ENCODE peak calls at places on chromosome 16, in eight cellular contexts. I, V, O, P, H, E, A and K are unnamed samples.

GRCh38 chr16:70380205-70380918 is 33.7 kb downstream of the DDX19A start:
- DNase-seq in I (peak; percentile 89), V (no peak), O (peak; percentile 23), P (peak; percentile 46), H (peak; percentile 89), E (peak; percentile 74), A (peak; percentile 80), K (peak; percentile 42)

GRCh38 chr16:27174007-27174406 is 29.3 kb upstream of the KDM8 start:
- DNase-seq in I (no peak), V (no peak), O (no peak), P (no peak), H (no peak), E (peak; percentile 44), A (no peak), K (no peak)

GRCh38 chr16:3094289-3095027 is 4.6 kb downstream of the ZSCAN10 start:
- DNase-seq in I (peak; percentile 27), V (peak; percentile 43), O (no peak), P (peak; percentile 74), H (no peak), E (no peak), A (no peak), K (peak; percentile 78)

GRCh38 chr16:1469693-1470201 is 5.1 kb downstream of the CLCN7 start:
- DNase-seq in I (no peak), V (no peak), O (no peak), P (no peak), H (no peak), E (no peak), A (no peak), K (no peak)

GRCh38 chr16:8634991-8635736 is 13.7 kb downstream of the METTL22 start:
- DNase-seq in I (peak; percentile 46), V (peak; percentile 55), O (no peak), P (no peak), H (peak; percentile 25), E (no peak), A (no peak), K (no peak)

GRCh38 chr16:383326-384020 is 1.7 kb upstream of the PGAP6 start:
- DNase-seq in I (no peak), V (no peak), O (no peak), P (peak; percentile 31), H (no peak), E (peak; percentile 66), A (no peak), K (no peak)

GRCh38 chr16:55566432-55567175 is at the start of gene CAPNS2:
- DNase-seq in I (no peak), V (no peak), O (no peak), P (no peak), H (no peak), E (no peak), A (no peak), K (no peak)

GRCh38 chr16:16857012-16857411 is 478.1 kb downstream of the NPIPA7 start:
- DNase-seq in I (no peak), V (no peak), O (no peak), P (no peak), H (no peak), E (no peak), A (no peak), K (no peak)

GRCh38 chr16:77193377-77193776 is 2.4 kb downstream of the MON1B start:
- DNase-seq in I (no peak), V (no peak), O (no peak), P (no peak), H (no peak), E (no peak), A (no peak), K (no peak)

GRCh38 chr16:77194295-77195231 is 3.6 kb downstream of the MON1B start:
- DNase-seq in I (no peak), V (no peak), O (no peak), P (no peak), H (no peak), E (no peak), A (no peak), K (no peak)

GRCh38 chr16:77191259-77191969 is 424 bp downstream of the MON1B start:
- DNase-seq in I (no peak), V (no peak), O (peak; percentile 29), P (no peak), H (no peak), E (peak; percentile 57), A (no peak), K (no peak)

GRCh38 chr16:77190190-77190477 is 856 bp upstream of the MON1B start:
- DNase-seq in I (no peak), V (no peak), O (no peak), P (no peak), H (no peak), E (no peak), A (no peak), K (no peak)

GRCh38 chr16:77190478-77191258 is at the start of gene MON1B:
- DNase-seq in I (peak; percentile 99), V (peak; percentile 97), O (peak; percentile 98), P (peak; percentile 99), H (peak; percentile 99), E (peak; percentile 96), A (peak; percentile 94), K (peak; percentile 96)
- TF ChIP-seq CTCF in I (no peak), V (peak; percentile 6), O (no peak), P (no peak), H (no peak), E (no peak), A (no peak), K (no peak)

DNA sequence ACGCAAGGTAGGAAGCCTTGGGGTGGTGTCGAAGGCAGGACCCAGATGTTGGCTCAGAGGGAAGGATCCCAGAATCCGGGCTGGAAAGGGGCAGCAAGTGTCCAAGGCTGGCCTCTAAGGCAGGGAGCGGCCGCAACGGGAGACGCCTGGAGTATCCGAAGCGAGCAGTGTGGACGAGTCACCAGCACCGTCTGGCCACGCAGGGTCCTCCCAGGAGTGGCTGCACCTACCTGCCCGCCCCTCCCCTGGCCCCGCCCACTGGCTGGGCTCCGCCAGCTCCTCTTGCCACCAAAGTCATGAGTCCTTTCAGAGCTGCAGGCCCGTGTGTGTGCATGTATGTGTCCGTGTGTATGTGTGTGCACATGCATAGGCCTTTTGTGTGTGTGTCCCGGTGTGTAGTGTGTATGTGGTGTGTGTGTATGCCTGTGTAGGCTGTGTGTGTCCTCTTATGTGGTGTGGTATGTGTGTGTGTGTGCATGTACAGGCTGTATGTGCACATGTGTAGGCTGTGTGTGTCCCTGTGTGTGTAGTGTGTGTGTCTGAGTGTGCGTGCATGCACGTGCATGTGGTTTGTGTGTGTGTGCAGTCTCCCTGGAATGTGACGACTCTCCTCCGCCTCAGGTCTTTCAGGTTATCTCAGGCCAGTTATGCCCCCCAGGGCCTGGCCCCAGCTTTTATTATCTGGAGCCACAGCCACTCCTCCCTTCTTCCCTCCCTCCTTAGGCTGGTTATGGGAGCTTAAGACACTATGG is at the start of gene PRSS8:
- DNase-seq in I (no peak), V (peak; percentile 76), O (no peak), P (no peak), H (no peak), E (no peak), A (peak; percentile 64), K (no peak)
- TF ChIP-seq CTCF in I (no peak), V (no peak), O (no peak), P (no peak), H (no peak), E (no peak), A (no peak), K (no peak)

GRCh38 chr16:66025751-66026150 is 340.7 kb upstream of the CDH5 start:
- DNase-seq in I (no peak), V (no peak), O (no peak), P (no peak), H (no peak), E (no peak), A (no peak), K (no peak)

GRCh38 chr16:66030036-66030435 is 336.5 kb upstream of the CDH5 start:
- DNase-seq in I (peak; percentile 77), V (no peak), O (no peak), P (no peak), H (peak; percentile 82), E (no peak), A (no peak), K (no peak)

GRCh38 chr16:66026931-66027330 is 339.6 kb upstream of the CDH5 start:
- DNase-seq in I (no peak), V (no peak), O (no peak), P (no peak), H (no peak), E (no peak), A (no peak), K (no peak)

GRCh38 chr16:66028505-66029216 is 337.8 kb upstream of the CDH5 start:
- DNase-seq in I (peak; percentile 60), V (no peak), O (no peak), P (no peak), H (peak; percentile 88), E (no peak), A (no peak), K (no peak)

DNA sequence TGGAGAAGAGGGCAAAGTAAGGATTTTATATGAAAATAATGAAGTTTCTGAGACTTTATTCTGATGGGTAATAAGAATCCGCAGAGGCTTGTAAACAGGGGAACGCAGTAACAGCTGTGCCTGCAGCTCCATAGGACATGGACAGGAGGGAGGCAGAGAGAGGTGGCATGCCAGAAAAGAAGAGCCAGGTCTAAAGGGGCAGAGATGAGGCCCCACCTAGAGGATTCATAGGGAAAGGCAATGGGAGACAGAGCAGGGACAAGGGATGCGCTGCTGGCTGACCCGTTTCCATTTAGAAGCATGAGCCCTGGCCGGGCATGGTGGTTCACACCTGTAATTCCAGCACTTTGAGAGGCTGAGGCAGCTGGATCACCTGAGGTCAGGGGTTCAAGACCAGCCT is 340.3 kb upstream of the CDH5 start:
- DNase-seq in I (no peak), V (peak; percentile 63), O (no peak), P (no peak), H (no peak), E (no peak), A (no peak), K (no peak)
- TF ChIP-seq CTCF in I (peak; percentile 41), V (peak; percentile 87), O (peak; percentile 36), P (no peak), H (peak; percentile 31), E (no peak), A (no peak), K (no peak)

GRCh38 chr16:87951550-87952538 is 610 bp downstream of the BANP start:
- DNase-seq in I (no peak), V (no peak), O (no peak), P (peak; percentile 35), H (peak; percentile 9), E (peak; percentile 51), A (no peak), K (no peak)

GRCh38 chr16:87952751-87953150 is 1.5 kb downstream of the BANP start:
- DNase-seq in I (no peak), V (no peak), O (no peak), P (no peak), H (no peak), E (no peak), A (no peak), K (no peak)

GRCh38 chr16:87949071-87949744 is 2.0 kb upstream of the BANP start:
- DNase-seq in I (no peak), V (no peak), O (no peak), P (no peak), H (no peak), E (no peak), A (no peak), K (no peak)

GRCh38 chr16:87948735-87949070 is 2.5 kb upstream of the BANP start:
- DNase-seq in I (no peak), V (no peak), O (no peak), P (no peak), H (no peak), E (no peak), A (no peak), K (no peak)

DNA sequence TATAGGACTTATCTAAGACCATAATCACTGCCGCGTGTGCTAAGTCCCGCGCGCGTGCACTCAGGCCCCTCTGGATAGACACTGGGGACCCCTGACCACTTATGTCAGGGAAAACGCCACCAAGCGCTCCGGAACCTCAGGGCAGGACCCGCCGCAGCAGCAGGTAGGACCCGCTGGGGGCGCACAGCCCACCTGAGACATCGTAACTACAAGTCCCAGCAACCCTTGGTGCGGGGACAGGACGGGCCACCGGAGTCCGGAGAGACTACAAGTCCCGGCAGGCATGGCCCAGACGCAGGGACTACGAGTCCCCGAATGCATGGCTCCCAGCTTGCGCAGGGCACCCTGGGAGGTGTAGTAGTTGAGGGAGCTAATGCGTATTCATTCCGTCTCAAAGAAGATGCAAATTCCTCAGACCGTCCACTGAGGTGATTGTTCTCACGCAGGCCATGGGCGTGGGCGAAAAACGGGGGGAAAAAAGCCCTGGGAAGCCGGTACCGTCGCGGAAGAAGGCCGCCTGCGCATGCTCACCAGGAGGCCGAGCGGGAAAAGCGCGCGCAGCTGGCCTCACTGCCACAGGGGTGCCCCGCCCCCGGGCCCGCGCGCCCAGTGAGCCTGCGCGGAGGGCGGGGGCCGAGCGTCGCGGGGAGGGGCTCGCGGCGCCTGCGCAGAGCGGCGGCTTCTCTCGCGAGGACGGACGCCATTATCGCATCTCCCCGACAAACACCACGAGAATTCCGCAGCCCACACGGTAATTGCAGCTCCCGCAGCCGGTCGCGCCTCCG is at the start of gene BANP:
- DNase-seq in I (peak; percentile 99), V (peak; percentile 95), O (peak; percentile 97), P (peak; percentile 98), H (peak; percentile 99), E (peak; percentile 99), A (peak; percentile 96), K (peak; percentile 98)
- TF ChIP-seq CTCF in I (peak; percentile 39), V (peak; percentile 56), O (peak; percentile 50), P (peak; percentile 41), H (peak; percentile 36), E (peak; percentile 51), A (peak; percentile 32), K (peak; percentile 31)